ENCODE peak calls at places on chromosomes 2 and 18, in six cellular contexts. L is BJ; R is EL; O is effector CD4-positive, alpha-beta T cell; H is OCI-LY7; U is ureter. A is an unnamed sample.

GRCh38 chr2:223538920-223539440 is 63.2 kb downstream of the SCG2 start:
- DNase-seq in U (no peak), R (no peak), H (no peak), L (no peak), O (no peak), A (no peak)

GRCh38 chr2:74503506-74504475 is 3.7 kb downstream of the PCGF1 start:
- DNase-seq in O (no peak), R (no peak), U (no peak), L (no peak), H (no peak), A (no peak)

GRCh38 chr2:172551266-172551665 is 4.6 kb upstream of the PDK1 start:
- DNase-seq in O (no peak), U (no peak), H (no peak), R (no peak), L (no peak), A (no peak)

GRCh38 chr2:229431331-229431954 is 160.4 kb upstream of the PID1 start:
- DNase-seq in O (no peak), H (peak; percentile 8), L (no peak), U (no peak), R (peak; percentile 58), A (no peak)

GRCh38 chr2:230893338-230893737 is 28.6 kb downstream of the ITM2C start:
- DNase-seq in H (no peak), U (no peak), R (no peak), O (no peak), L (no peak), A (no peak)

GRCh38 chr18:57107141-57107832 is 39.6 kb upstream of the BOD1L2 start:
- DNase-seq in H (peak; percentile 10), O (no peak), R (peak; percentile 22), U (no peak), L (no peak), A (no peak)

GRCh38 chr2:113136828-113137775 is 9.7 kb downstream of the IL1RN start:
- DNase-seq in R (peak; percentile 45), U (no peak), L (no peak), O (peak; percentile 21), H (peak; percentile 62), A (no peak)

GRCh38 chr18:39313992-39314391 is 1748.4 kb upstream of the CELF4 start:
- DNase-seq in U (no peak), O (no peak), L (no peak), R (no peak), H (no peak), A (no peak)

GRCh38 chr2:158359846-158360245 is 96.7 kb downstream of the CCDC148 start:
- DNase-seq in H (no peak), R (peak; percentile 66), O (no peak), U (no peak), L (no peak), A (no peak)

GRCh38 chr2:62216616-62217015 is 20.7 kb downstream of the B3GNT2 start:
- DNase-seq in U (no peak), L (peak; percentile 79), H (no peak), O (no peak), R (peak; percentile 90), A (no peak)

GRCh38 chr2:122218596-122218995 is 463.1 kb downstream of the TSN start:
- DNase-seq in U (no peak), O (no peak), L (no peak), R (no peak), H (no peak), A (no peak)

GRCh38 chr18:51437280-51438271 is 240.1 kb upstream of the MEX3C start:
- DNase-seq in R (no peak), H (no peak), U (no peak), L (no peak), O (no peak), A (no peak)

GRCh38 chr18:3498705-3499451 is 48.9 kb downstream of the TGIF1 start:
- DNase-seq in U (no peak), L (no peak), R (peak; percentile 44), H (peak; percentile 70), O (no peak), A (peak; percentile 39)

GRCh38 chr18:43271593-43272432 is 5.5 kb downstream of the SYT4 start:
- DNase-seq in H (peak; percentile 16), O (no peak), L (peak; percentile 3), U (no peak), R (peak; percentile 32), A (no peak)

GRCh38 chr2:18132697-18133096 is 254.2 kb downstream of the KCNS3 start:
- DNase-seq in L (no peak), H (no peak), U (no peak), R (peak; percentile 56), O (no peak), A (no peak)

GRCh38 chr2:2325538-2325937 is 5.5 kb downstream of the MYT1L start:
- DNase-seq in H (no peak), U (no peak), R (no peak), O (no peak), L (no peak), A (no peak)

GRCh38 chr2:30192327-30192726 is 39.0 kb upstream of the LBH start:
- DNase-seq in U (no peak), H (no peak), R (no peak), L (no peak), O (no peak), A (no peak)

GRCh38 chr2:23655862-23656596 is 270.9 kb downstream of the ATAD2B start:
- DNase-seq in U (no peak), H (no peak), L (no peak), R (no peak), O (no peak), A (no peak)

GRCh38 chr2:17375262-17375661 is 143.0 kb downstream of the RAD51AP2 start:
- DNase-seq in L (no peak), O (no peak), U (no peak), R (no peak), H (no peak), A (no peak)

GRCh38 chr18:44880170-44880569 is 199.5 kb downstream of the SETBP1 start:
- DNase-seq in U (no peak), R (no peak), L (no peak), H (no peak), O (no peak), A (no peak)

GRCh38 chr2:120852200-120852815 is 116.6 kb downstream of the GLI2 start:
- DNase-seq in H (no peak), L (no peak), U (no peak), R (no peak), O (no peak), A (no peak)

GRCh38 chr2:189542145-189542882 is 38.3 kb downstream of the SLC40A1 start:
- DNase-seq in L (no peak), H (no peak), O (no peak), U (peak; percentile 61), R (no peak), A (no peak)

GRCh38 chr2:46135230-46135555 is 162.0 kb upstream of the EPAS1 start:
- DNase-seq in O (no peak), U (no peak), R (no peak), H (no peak), L (no peak), A (no peak)

GRCh38 chr2:172039011-172039704 is 39.4 kb downstream of the METAP1D start:
- DNase-seq in U (no peak), L (no peak), O (no peak), H (no peak), R (no peak), A (no peak)

GRCh38 chr2:228705331-228705730 is 523.8 kb upstream of the SPHKAP start:
- DNase-seq in L (no peak), U (no peak), H (no peak), R (no peak), O (no peak), A (no peak)

GRCh38 chr18:58495202-58495601 is 133.7 kb downstream of the ALPK2 start:
- DNase-seq in L (peak; percentile 27), R (no peak), H (no peak), U (no peak), O (no peak), A (no peak)

GRCh38 chr2:188306271-188306670 is 14.6 kb downstream of the GULP1 start:
- DNase-seq in R (no peak), H (no peak), O (no peak), L (no peak), U (no peak), A (no peak)

GRCh38 chr18:49135871-49136270 is 185.1 kb upstream of the SMAD7 start:
- DNase-seq in O (no peak), U (no peak), H (no peak), L (no peak), R (peak; percentile 40), A (no peak)

GRCh38 chr2:69608109-69608508 is 35.4 kb downstream of the AAK1 start:
- DNase-seq in L (no peak), U (no peak), R (no peak), O (no peak), H (no peak), A (no peak)

GRCh38 chr18:48844271-48844670 is 106.5 kb downstream of the SMAD7 start:
- DNase-seq in R (no peak), U (no peak), H (no peak), O (no peak), L (no peak), A (no peak)

GRCh38 chr2:10285578-10286198 is 17.0 kb upstream of the HPCAL1 start:
- DNase-seq in U (peak; percentile 69), O (no peak), R (peak; percentile 81), L (no peak), H (no peak), A (peak; percentile 86)

GRCh38 chr2:60989256-60989655 is 28.3 kb upstream of the PEX13 start:
- DNase-seq in R (no peak), H (no peak), U (no peak), O (no peak), L (no peak), A (no peak)

A was measured in psoas muscle.